ENCODE peak calls at places on chromosomes 2 and 18, in four cellular contexts. W is HepG2, X is H1, I is GM12878. E is an unnamed sample.

GRCh38 chr2:66032376-66032775 is 402.5 kb upstream of the MEIS1 start:
- DNase-seq in W (no peak), X (no peak), I (no peak), E (no peak)

GRCh38 chr18:45008694-45009372 is 328.1 kb downstream of the SETBP1 start:
- DNase-seq in W (no peak), X (no peak), I (no peak), E (no peak)

GRCh38 chr2:81589406-81589805 is 1284.9 kb upstream of the LRRTM1 start:
- DNase-seq in W (no peak), X (no peak), I (no peak), E (no peak)

GRCh38 chr2:135227386-135227785 is 175.3 kb downstream of the RAB3GAP1 start:
- DNase-seq in W (no peak), X (no peak), I (no peak), E (no peak)

GRCh38 chr2:182946949-182947348 is 80.5 kb upstream of the FRZB start:
- DNase-seq in W (no peak), X (no peak), I (no peak), E (no peak)

GRCh38 chr18:59139291-59139614 is 431 bp upstream of the SEC11C start:
- DNase-seq in W (peak), X (peak), I (no peak), E (peak)

GRCh38 chr2:6845903-6846302 is 19.8 kb downstream of the CMPK2 start:
- DNase-seq in W (no peak), X (no peak), I (no peak), E (no peak)

GRCh38 chr18:78582131-78582789 is 397.4 kb upstream of the SALL3 start:
- DNase-seq in W (no peak), X (no peak), I (no peak), E (no peak)

GRCh38 chr2:61862085-61862484 is 8.2 kb upstream of the FAM161A start:
- DNase-seq in W (no peak), X (no peak), I (no peak), E (no peak)

GRCh38 chr2:177325554-177325953 is 61.0 kb upstream of the NFE2L2 start:
- DNase-seq in W (peak), X (no peak), I (no peak), E (no peak)

GRCh38 chr2:233448220-233448559 is 93.9 kb downstream of the DGKD start:
- DNase-seq in W (peak), X (peak), I (no peak), E (no peak)

GRCh38 chr2:45928946-45929345 is 277.5 kb downstream of the PRKCE start:
- DNase-seq in W (no peak), X (no peak), I (no peak), E (no peak)

GRCh38 chr2:211333377-211333776 is 777.0 kb downstream of the CPS1 start:
- DNase-seq in W (no peak), X (no peak), I (no peak), E (no peak)

GRCh38 chr2:188984680-188985079 is 10.5 kb downstream of the COL3A1 start:
- DNase-seq in W (no peak), X (no peak), I (no peak), E (no peak)

GRCh38 chr18:48079885-48080284 is 149.4 kb upstream of the SMAD2 start:
- DNase-seq in W (no peak), X (no peak), I (no peak), E (no peak)

GRCh38 chr2:71603851-71604708 is 150.7 kb downstream of the DYSF start:
- DNase-seq in W (no peak), X (no peak), I (no peak), E (no peak)

GRCh38 chr2:191645807-191646611 is 31.9 kb upstream of the NABP1 start:
- DNase-seq in W (no peak), X (no peak), I (no peak), E (no peak)

GRCh38 chr2:179137191-179137590 is 87.3 kb upstream of the CCDC141 start:
- DNase-seq in W (no peak), X (no peak), I (no peak), E (no peak)

GRCh38 chr18:35415511-35416427 is 38.6 kb upstream of the ZNF396 start:
- DNase-seq in W (no peak), X (no peak), I (no peak), E (no peak)

GRCh38 chr2:205776720-205777119 is 94.4 kb downstream of the NRP2 start:
- DNase-seq in W (no peak), X (no peak), I (no peak), E (no peak)

GRCh38 chr2:43426305-43427031 is 169.4 kb downstream of the THADA start:
- DNase-seq in W (peak), X (no peak), I (peak), E (peak)

GRCh38 chr2:39468574-39469331 is 31.7 kb upstream of the MAP4K3 start:
- DNase-seq in W (peak), X (no peak), I (no peak), E (no peak)

GRCh38 chr18:49813071-49813320 is 337 bp downstream of the ACAA2 start:
- DNase-seq in W (peak), X (no peak), I (no peak), E (no peak)

GRCh38 chr2:113791697-113792590 is 35.5 kb upstream of the SLC35F5 start:
- DNase-seq in W (no peak), X (no peak), I (peak), E (no peak)

GRCh38 chr18:4821801-4822200 is 366.7 kb upstream of the DLGAP1 start:
- DNase-seq in W (no peak), X (no peak), I (no peak), E (no peak)

GRCh38 chr2:120209427-120210233 is 13.6 kb downstream of the TMEM185B start:
- DNase-seq in W (no peak), X (no peak), I (no peak), E (no peak)

GRCh38 chr2:211487746-211488145 is 931.3 kb downstream of the CPS1 start:
- DNase-seq in W (no peak), X (no peak), I (no peak), E (no peak)

GRCh38 chr2:112055110-112055832 is at the start of gene TMEM87B:
- DNase-seq in W (peak), X (peak), I (peak), E (peak)

GRCh38 chr2:205929445-205930027 is 156.4 kb downstream of the INO80D start:
- DNase-seq in W (peak), X (no peak), I (no peak), E (no peak)

GRCh38 chr2:238475034-238475433 is 48.3 kb downstream of the ASB1 start:
- DNase-seq in W (no peak), X (no peak), I (no peak), E (no peak)

GRCh38 chr2:25098056-25098455 is 56.2 kb downstream of the EFR3B start:
- DNase-seq in W (no peak), X (no peak), I (no peak), E (no peak)

GRCh38 chr18:25830787-25831186 is 259.6 kb downstream of the SS18 start:
- DNase-seq in W (peak), X (no peak), I (no peak), E (no peak)

GRCh38 chr2:216606551-216607527 is 26.4 kb upstream of the IGFBP2 start:
- DNase-seq in W (no peak), X (no peak), I (peak), E (no peak)

GRCh38 chr2:64865073-64865830 is 123.9 kb upstream of the SLC1A4 start:
- DNase-seq in W (no peak), X (no peak), I (no peak), E (no peak)

GRCh38 chr2:219887870-219888269 is 260.4 kb downstream of the SLC4A3 start:
- DNase-seq in W (no peak), X (no peak), I (no peak), E (no peak)

GRCh38 chr18:10659000-10659399 is 133.2 kb downstream of the NAPG start:
- DNase-seq in W (no peak), X (no peak), I (no peak), E (no peak)

GRCh38 chr2:46162329-46162870 is 134.8 kb upstream of the EPAS1 start:
- DNase-seq in W (no peak), X (no peak), I (no peak), E (no peak)

GRCh38 chr2:109148347-109148746 is 19.3 kb downstream of the SH3RF3 start:
- DNase-seq in W (no peak), X (no peak), I (no peak), E (no peak)

GRCh38 chr2:175571078-175571653 is 389.7 kb upstream of the ATP5MC3 start:
- DNase-seq in W (no peak), X (no peak), I (no peak), E (no peak)

GRCh38 chr2:36655456-36655855 is 41.1 kb upstream of the VIT start:
- DNase-seq in W (no peak), X (no peak), I (no peak), E (no peak)
- TF ChIP-seq SIN3A in W (no peak), X (no peak), I (no peak), E (no peak)

GRCh38 chr2:228819701-228820100 is 451.4 kb downstream of the PID1 start:
- DNase-seq in W (no peak), X (no peak), I (no peak), E (no peak)
- TF ChIP-seq SIN3A in W (no peak), X (no peak), I (no peak), E (no peak)

GRCh38 chr2:1591978-1592907 is 152.1 kb downstream of the PXDN start:
- DNase-seq in W (no peak), X (peak), I (no peak), E (peak)
- TF ChIP-seq SIN3A in W (no peak), X (peak), I (no peak), E (no peak)

GRCh38 chr2:68771211-68771721 is 36.7 kb downstream of the ARHGAP25 start:
- DNase-seq in W (no peak), X (no peak), I (no peak), E (no peak)
- TF ChIP-seq SIN3A in W (no peak), X (no peak), I (no peak), E (no peak)

GRCh38 chr18:74482697-74483096 is 13.5 kb upstream of the CNDP2 start:
- DNase-seq in W (no peak), X (no peak), I (no peak), E (no peak)
- TF ChIP-seq SIN3A in W (no peak), X (no peak), I (no peak), E (no peak)

E was measured in HCT116.